ENCODE peak calls at places on chromosomes 5 and 9, in five cellular contexts. One of them, this sample, is unnamed.

GRCh38 chr9:123063172-123063508 is 29.7 kb downstream of the GPR21 start:
- DNase-seq in stomach: no peak
- DNase-seq in iPS DF 6.9: no peak
- DNase-seq in tibial nerve: no peak
- DNase-seq in GM12878: no peak
- DNase-seq in this sample: no peak

GRCh38 chr5:98768160-98769005 is 5.1 kb upstream of the RGMB start:
- DNase-seq in stomach: peak
- DNase-seq in iPS DF 6.9: no peak
- DNase-seq in tibial nerve: peak
- DNase-seq in GM12878: no peak
- DNase-seq in this sample: peak

GRCh38 chr9:131191857-131192256 is 66.5 kb downstream of the NUP214 start:
- DNase-seq in stomach: no peak
- DNase-seq in iPS DF 6.9: no peak
- DNase-seq in tibial nerve: no peak
- DNase-seq in GM12878: no peak
- DNase-seq in this sample: no peak

GRCh38 chr9:37902131-37902530 is 1.8 kb downstream of the SLC25A51 start:
- DNase-seq in stomach: no peak
- DNase-seq in iPS DF 6.9: no peak
- DNase-seq in tibial nerve: no peak
- DNase-seq in GM12878: no peak
- DNase-seq in this sample: no peak

GRCh38 chr5:157182143-157182757 is 1.6 kb downstream of the ITK start:
- DNase-seq in stomach: no peak
- DNase-seq in iPS DF 6.9: no peak
- DNase-seq in tibial nerve: no peak
- DNase-seq in GM12878: no peak
- DNase-seq in this sample: no peak

GRCh38 chr5:65907138-65907537 is 19.2 kb upstream of the ERBIN start:
- DNase-seq in stomach: no peak
- DNase-seq in iPS DF 6.9: no peak
- DNase-seq in tibial nerve: no peak
- DNase-seq in GM12878: no peak
- DNase-seq in this sample: no peak

GRCh38 chr5:150587830-150588494 is 52.5 kb upstream of the SYNPO start:
- DNase-seq in stomach: no peak
- DNase-seq in iPS DF 6.9: no peak
- DNase-seq in tibial nerve: no peak
- DNase-seq in GM12878: no peak
- DNase-seq in this sample: no peak

GRCh38 chr5:95842955-95843544 is 20.5 kb upstream of the GLRX start:
- DNase-seq in stomach: peak
- DNase-seq in iPS DF 6.9: no peak
- DNase-seq in tibial nerve: peak
- DNase-seq in GM12878: no peak
- DNase-seq in this sample: peak

GRCh38 chr9:128124873-128125574 is 2.5 kb downstream of the PTGES2 start:
- DNase-seq in stomach: peak
- DNase-seq in iPS DF 6.9: peak
- DNase-seq in tibial nerve: peak
- DNase-seq in GM12878: peak
- DNase-seq in this sample: no peak

DNA sequence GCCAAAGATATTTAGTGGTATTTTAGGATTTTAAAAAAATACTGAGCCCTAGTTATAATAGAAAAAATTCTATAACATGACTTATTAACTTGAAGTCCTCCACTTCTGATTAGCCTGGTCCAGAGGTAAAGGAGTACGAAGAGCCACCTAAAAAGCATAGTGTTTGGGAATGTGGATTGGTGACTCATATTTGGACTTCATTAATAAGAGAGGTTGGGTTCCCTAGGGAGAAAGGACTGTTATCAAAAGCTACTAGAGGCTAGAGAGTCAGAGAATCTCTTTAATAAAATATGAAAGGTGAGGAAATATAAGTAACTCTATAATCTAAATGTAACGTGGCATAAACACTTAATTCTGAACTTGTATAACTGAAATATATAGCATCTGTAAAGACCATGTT is 180.7 kb upstream of the TARS1 start:
- DNase-seq in stomach: no peak
- DNase-seq in iPS DF 6.9: no peak
- DNase-seq in tibial nerve: no peak
- DNase-seq in GM12878: no peak
- DNase-seq in this sample: no peak
- H3K27ac ChIP-seq in stomach: no peak
- H3K27ac ChIP-seq in iPS DF 6.9: no peak
- H3K27ac ChIP-seq in tibial nerve: no peak
- H3K27ac ChIP-seq in GM12878: no peak
- H3K27ac ChIP-seq in this sample: no peak

DNA sequence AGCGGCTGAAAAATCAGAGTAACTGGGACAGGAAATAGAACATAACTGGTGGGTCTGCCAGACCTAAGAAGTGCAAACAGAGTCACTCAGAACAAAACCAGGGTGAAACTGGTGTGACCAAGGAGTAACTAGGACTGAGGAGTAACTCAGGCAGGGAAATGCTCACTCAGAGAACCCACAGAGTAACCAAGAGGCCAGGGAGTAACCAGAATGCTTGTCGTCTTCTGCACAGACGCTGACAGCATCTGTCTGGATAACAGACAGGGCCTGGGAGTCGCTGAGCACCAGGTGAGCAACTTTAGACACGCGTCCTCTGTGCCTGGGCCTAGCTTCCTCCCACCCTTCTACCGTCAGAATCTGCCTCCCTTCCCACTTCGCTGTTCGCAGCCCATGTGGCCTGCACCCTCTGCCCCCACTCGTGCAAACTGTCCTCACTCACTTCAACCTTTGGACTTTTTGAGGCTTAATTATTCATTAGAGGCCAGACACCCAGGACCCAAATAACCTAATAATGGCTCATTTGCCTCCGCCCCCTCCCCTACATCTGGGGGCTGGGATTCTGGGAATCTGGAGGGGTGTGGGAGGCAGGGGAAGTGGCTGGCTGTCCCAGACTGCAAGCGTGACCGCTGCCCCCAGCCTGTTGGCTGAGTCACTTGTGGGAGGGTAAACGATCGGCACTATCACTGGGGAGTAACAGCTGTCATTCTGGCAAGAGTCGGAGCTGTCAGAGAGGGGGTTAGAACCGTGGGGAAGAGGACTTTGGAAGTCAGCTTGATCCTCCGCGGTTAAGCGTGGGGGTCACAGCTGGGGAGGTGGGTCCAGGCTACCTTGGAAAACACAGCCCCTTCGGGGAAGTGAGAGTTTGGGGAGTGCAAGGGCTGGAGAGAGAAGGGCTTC is 638 bp downstream of the AQP3 start:
- DNase-seq in stomach: peak
- DNase-seq in iPS DF 6.9: no peak
- DNase-seq in tibial nerve: no peak
- DNase-seq in GM12878: peak
- DNase-seq in this sample: no peak
- H3K27ac ChIP-seq in stomach: peak
- H3K27ac ChIP-seq in iPS DF 6.9: no peak
- H3K27ac ChIP-seq in tibial nerve: peak
- H3K27ac ChIP-seq in GM12878: peak
- H3K27ac ChIP-seq in this sample: peak

GRCh38 chr9:93082841-93083411 is 13.1 kb upstream of the CARD19 start:
- DNase-seq in stomach: no peak
- DNase-seq in iPS DF 6.9: no peak
- DNase-seq in tibial nerve: no peak
- DNase-seq in GM12878: no peak
- DNase-seq in this sample: no peak
- H3K27ac ChIP-seq in stomach: no peak
- H3K27ac ChIP-seq in iPS DF 6.9: no peak
- H3K27ac ChIP-seq in tibial nerve: no peak
- H3K27ac ChIP-seq in GM12878: no peak
- H3K27ac ChIP-seq in this sample: no peak

GRCh38 chr5:33409435-33410146 is 31.2 kb upstream of the TARS1 start:
- DNase-seq in stomach: no peak
- DNase-seq in iPS DF 6.9: no peak
- DNase-seq in tibial nerve: peak
- DNase-seq in GM12878: no peak
- DNase-seq in this sample: no peak

GRCh38 chr5:33403187-33403586 is 37.6 kb upstream of the TARS1 start:
- DNase-seq in stomach: no peak
- DNase-seq in iPS DF 6.9: no peak
- DNase-seq in tibial nerve: no peak
- DNase-seq in GM12878: no peak
- DNase-seq in this sample: no peak

GRCh38 chr5:33411498-33411897 is 29.3 kb upstream of the TARS1 start:
- DNase-seq in stomach: no peak
- DNase-seq in iPS DF 6.9: no peak
- DNase-seq in tibial nerve: no peak
- DNase-seq in GM12878: no peak
- DNase-seq in this sample: no peak

GRCh38 chr5:33410221-33410620 is 30.5 kb upstream of the TARS1 start:
- DNase-seq in stomach: no peak
- DNase-seq in iPS DF 6.9: no peak
- DNase-seq in tibial nerve: no peak
- DNase-seq in GM12878: no peak
- DNase-seq in this sample: no peak

DNA sequence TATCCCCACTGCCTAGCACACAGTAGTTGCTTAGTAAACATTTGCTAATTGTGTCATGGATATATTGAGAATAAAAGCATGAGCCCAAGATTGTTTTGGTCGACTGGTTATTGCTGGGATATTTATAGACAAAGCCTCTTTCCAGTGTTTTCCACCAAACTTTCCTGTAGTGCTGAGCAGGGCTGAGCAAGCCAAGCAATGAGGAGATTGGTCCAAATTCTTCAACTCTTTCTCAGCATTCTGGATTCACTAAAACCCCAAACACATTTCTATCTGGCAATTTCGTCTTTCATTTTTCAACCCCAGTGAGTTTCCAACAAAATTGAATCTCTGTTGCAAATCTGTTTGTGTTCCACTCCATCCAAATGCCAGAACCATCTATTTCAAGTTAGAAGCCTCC is 31.9 kb upstream of the TARS1 start:
- DNase-seq in stomach: no peak
- DNase-seq in iPS DF 6.9: no peak
- DNase-seq in tibial nerve: no peak
- DNase-seq in GM12878: no peak
- DNase-seq in this sample: no peak
- H3K27ac ChIP-seq in stomach: no peak
- H3K27ac ChIP-seq in iPS DF 6.9: no peak
- H3K27ac ChIP-seq in tibial nerve: no peak
- H3K27ac ChIP-seq in GM12878: no peak
- H3K27ac ChIP-seq in this sample: no peak

GRCh38 chr5:180646963-180647305 is 2.5 kb downstream of the FLT4 start:
- DNase-seq in stomach: no peak
- DNase-seq in iPS DF 6.9: no peak
- DNase-seq in tibial nerve: no peak
- DNase-seq in GM12878: no peak
- DNase-seq in this sample: no peak

GRCh38 chr5:180644825-180645608 is 4.4 kb downstream of the FLT4 start:
- DNase-seq in stomach: no peak
- DNase-seq in iPS DF 6.9: no peak
- DNase-seq in tibial nerve: no peak
- DNase-seq in GM12878: no peak
- DNase-seq in this sample: no peak

GRCh38 chr5:180647465-180647864 is 1.9 kb downstream of the FLT4 start:
- DNase-seq in stomach: no peak
- DNase-seq in iPS DF 6.9: no peak
- DNase-seq in tibial nerve: no peak
- DNase-seq in GM12878: no peak
- DNase-seq in this sample: no peak

GRCh38 chr5:180645609-180646204 is 3.7 kb downstream of the FLT4 start:
- DNase-seq in stomach: no peak
- DNase-seq in iPS DF 6.9: no peak
- DNase-seq in tibial nerve: no peak
- DNase-seq in GM12878: no peak
- DNase-seq in this sample: no peak

GRCh38 chr5:180646289-180646962 is 3.0 kb downstream of the FLT4 start:
- DNase-seq in stomach: no peak
- DNase-seq in iPS DF 6.9: no peak
- DNase-seq in tibial nerve: no peak
- DNase-seq in GM12878: no peak
- DNase-seq in this sample: no peak
- H3K27ac ChIP-seq in stomach: no peak
- H3K27ac ChIP-seq in iPS DF 6.9: no peak
- H3K27ac ChIP-seq in tibial nerve: no peak
- H3K27ac ChIP-seq in GM12878: no peak
- H3K27ac ChIP-seq in this sample: peak

DNA sequence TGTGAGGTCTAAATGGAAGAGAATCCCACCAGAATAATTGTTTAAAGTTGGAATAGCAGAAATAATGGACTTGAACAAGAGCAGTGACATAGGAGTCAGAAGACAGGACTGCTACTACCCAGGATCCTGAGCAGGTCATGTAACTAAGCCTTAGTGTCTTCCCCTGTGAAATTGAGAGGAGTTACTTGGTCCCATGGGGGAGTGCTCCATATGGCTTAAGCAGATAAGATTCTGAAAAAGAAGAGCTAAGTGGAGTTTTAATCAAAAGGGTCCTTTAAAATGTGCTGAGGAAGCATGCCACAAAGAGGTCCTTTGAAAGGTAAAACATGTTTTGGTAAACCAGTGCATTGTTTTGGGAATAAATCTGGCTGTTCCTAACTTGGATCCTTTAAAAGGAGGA is 5.5 kb downstream of the RCL1 start:
- DNase-seq in stomach: no peak
- DNase-seq in iPS DF 6.9: no peak
- DNase-seq in tibial nerve: no peak
- DNase-seq in GM12878: no peak
- DNase-seq in this sample: no peak
- H3K27ac ChIP-seq in stomach: no peak
- H3K27ac ChIP-seq in iPS DF 6.9: no peak
- H3K27ac ChIP-seq in tibial nerve: no peak
- H3K27ac ChIP-seq in GM12878: peak
- H3K27ac ChIP-seq in this sample: peak

DNA sequence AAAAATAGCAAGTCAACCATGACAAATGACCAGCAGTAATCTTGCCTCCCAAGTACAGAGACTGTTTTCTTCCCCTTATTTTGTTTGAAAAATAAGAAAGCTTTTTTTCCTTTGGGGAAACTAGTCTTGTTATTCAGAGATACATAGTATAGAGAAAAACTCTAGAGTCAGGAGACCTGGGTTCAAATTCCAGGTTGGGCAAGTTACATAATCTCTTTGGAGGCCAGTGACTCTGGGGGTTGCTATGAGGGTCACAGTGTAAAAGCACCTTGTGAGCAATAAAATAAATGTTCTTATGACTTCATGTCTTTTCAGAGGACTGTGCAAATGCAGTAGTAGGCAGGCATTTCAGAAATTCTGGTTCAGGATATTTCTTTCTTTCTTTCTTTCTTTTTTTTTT is 71.5 kb downstream of the GDNF start:
- DNase-seq in stomach: no peak
- DNase-seq in iPS DF 6.9: no peak
- DNase-seq in tibial nerve: no peak
- DNase-seq in GM12878: no peak
- DNase-seq in this sample: no peak
- H3K27ac ChIP-seq in stomach: no peak
- H3K27ac ChIP-seq in iPS DF 6.9: no peak
- H3K27ac ChIP-seq in tibial nerve: no peak
- H3K27ac ChIP-seq in GM12878: no peak
- H3K27ac ChIP-seq in this sample: no peak

DNA sequence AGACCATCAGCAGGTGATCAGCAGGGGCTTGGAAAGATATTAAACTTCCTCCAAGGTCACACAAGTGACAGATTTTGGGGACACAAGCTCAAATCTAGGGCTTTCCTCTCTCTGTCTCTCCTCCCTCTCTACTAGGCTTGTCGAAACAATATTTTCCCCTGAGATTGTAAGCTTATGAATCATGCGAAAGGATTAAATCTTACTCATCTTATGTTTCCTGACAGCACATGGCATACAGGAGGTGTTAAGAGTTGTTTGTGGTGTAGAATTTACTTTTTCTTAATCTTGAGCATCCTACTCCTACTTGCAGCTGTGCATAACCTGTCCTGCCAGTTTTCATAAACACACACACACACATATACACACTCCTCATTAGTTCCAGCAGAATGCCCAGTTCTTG is 186.3 kb downstream of the MARCHF11 start:
- DNase-seq in stomach: no peak
- DNase-seq in iPS DF 6.9: no peak
- DNase-seq in tibial nerve: no peak
- DNase-seq in GM12878: no peak
- DNase-seq in this sample: no peak
- H3K27ac ChIP-seq in stomach: no peak
- H3K27ac ChIP-seq in iPS DF 6.9: no peak
- H3K27ac ChIP-seq in tibial nerve: no peak
- H3K27ac ChIP-seq in GM12878: no peak
- H3K27ac ChIP-seq in this sample: no peak